ENCODE peak calls at places on chromosome 10, in ten cellular contexts. One of them, this sample, is unnamed.

GRCh38 chr10:16016688-16017087 is 156.4 kb upstream of the MINDY3 start:
- DNase-seq in sciatic nerve: no peak
- DNase-seq in T-cell: no peak
- DNase-seq in colonic mucosa: no peak
- DNase-seq in fibroblast of the conjunctiva: no peak
- DNase-seq in GOT3: no peak
- DNase-seq in AG09309: no peak
- DNase-seq in NCI-H146: no peak
- DNase-seq in ELF-1: no peak
- DNase-seq in stimulated activated CD8-positive, alpha-beta memory T cell treated with anti-CD3 and anti-CD28 coated beads, Interleukin-4, amount 100 ng/mL, for 24 hours: no peak
- DNase-seq in this sample: no peak

GRCh38 chr10:88330174-88330573 is 252.9 kb downstream of the RNLS start:
- DNase-seq in stimulated activated CD8-positive, alpha-beta memory T cell treated with anti-CD3 and anti-CD28 coated beads, Interleukin-4, amount 100 ng/mL, for 24 hours: no peak
- DNase-seq in NCI-H146: no peak
- DNase-seq in fibroblast of the conjunctiva: no peak
- DNase-seq in colonic mucosa: no peak
- DNase-seq in GOT3: no peak
- DNase-seq in T-cell: no peak
- DNase-seq in ELF-1: no peak
- DNase-seq in sciatic nerve: no peak
- DNase-seq in AG09309: no peak
- DNase-seq in this sample: no peak

GRCh38 chr10:87053577-87054181 is 33.6 kb downstream of the FAM25A start:
- DNase-seq in GOT3: no peak
- DNase-seq in colonic mucosa: no peak
- DNase-seq in stimulated activated CD8-positive, alpha-beta memory T cell treated with anti-CD3 and anti-CD28 coated beads, Interleukin-4, amount 100 ng/mL, for 24 hours: no peak
- DNase-seq in ELF-1: no peak
- DNase-seq in sciatic nerve: no peak
- DNase-seq in NCI-H146: no peak
- DNase-seq in T-cell: no peak
- DNase-seq in fibroblast of the conjunctiva: no peak
- DNase-seq in AG09309: no peak
- DNase-seq in this sample: no peak

GRCh38 chr10:100811752-100812750 is 66.7 kb downstream of the PAX2 start:
- DNase-seq in AG09309: no peak
- DNase-seq in NCI-H146: no peak
- DNase-seq in GOT3: no peak
- DNase-seq in colonic mucosa: no peak
- DNase-seq in T-cell: no peak
- DNase-seq in fibroblast of the conjunctiva: no peak
- DNase-seq in stimulated activated CD8-positive, alpha-beta memory T cell treated with anti-CD3 and anti-CD28 coated beads, Interleukin-4, amount 100 ng/mL, for 24 hours: no peak
- DNase-seq in ELF-1: peak
- DNase-seq in sciatic nerve: no peak
- DNase-seq in this sample: no peak

GRCh38 chr10:77386365-77386764 is 251.2 kb downstream of the KCNMA1 start:
- DNase-seq in GOT3: no peak
- DNase-seq in colonic mucosa: no peak
- DNase-seq in stimulated activated CD8-positive, alpha-beta memory T cell treated with anti-CD3 and anti-CD28 coated beads, Interleukin-4, amount 100 ng/mL, for 24 hours: no peak
- DNase-seq in ELF-1: no peak
- DNase-seq in NCI-H146: no peak
- DNase-seq in T-cell: no peak
- DNase-seq in fibroblast of the conjunctiva: no peak
- DNase-seq in sciatic nerve: no peak
- DNase-seq in AG09309: no peak
- DNase-seq in this sample: no peak

GRCh38 chr10:122624546-122624945 is 64.0 kb downstream of the DMBT1 start:
- DNase-seq in NCI-H146: no peak
- DNase-seq in fibroblast of the conjunctiva: no peak
- DNase-seq in sciatic nerve: no peak
- DNase-seq in ELF-1: no peak
- DNase-seq in T-cell: no peak
- DNase-seq in colonic mucosa: no peak
- DNase-seq in stimulated activated CD8-positive, alpha-beta memory T cell treated with anti-CD3 and anti-CD28 coated beads, Interleukin-4, amount 100 ng/mL, for 24 hours: no peak
- DNase-seq in AG09309: no peak
- DNase-seq in GOT3: no peak
- DNase-seq in this sample: no peak

GRCh38 chr10:17673517-17674051 is 29.6 kb downstream of the STAM start:
- DNase-seq in ELF-1: peak
- DNase-seq in colonic mucosa: no peak
- DNase-seq in NCI-H146: no peak
- DNase-seq in stimulated activated CD8-positive, alpha-beta memory T cell treated with anti-CD3 and anti-CD28 coated beads, Interleukin-4, amount 100 ng/mL, for 24 hours: no peak
- DNase-seq in fibroblast of the conjunctiva: peak
- DNase-seq in T-cell: no peak
- DNase-seq in AG09309: peak
- DNase-seq in sciatic nerve: no peak
- DNase-seq in GOT3: no peak
- DNase-seq in this sample: peak

GRCh38 chr10:43857206-43857952 is 208.7 kb upstream of the ZNF32 start:
- DNase-seq in T-cell: no peak
- DNase-seq in fibroblast of the conjunctiva: peak
- DNase-seq in NCI-H146: no peak
- DNase-seq in ELF-1: no peak
- DNase-seq in AG09309: peak
- DNase-seq in colonic mucosa: no peak
- DNase-seq in sciatic nerve: peak
- DNase-seq in stimulated activated CD8-positive, alpha-beta memory T cell treated with anti-CD3 and anti-CD28 coated beads, Interleukin-4, amount 100 ng/mL, for 24 hours: no peak
- DNase-seq in GOT3: no peak
- DNase-seq in this sample: peak

GRCh38 chr10:76970795-76971519 is 666.7 kb downstream of the KCNMA1 start:
- DNase-seq in colonic mucosa: no peak
- DNase-seq in sciatic nerve: no peak
- DNase-seq in GOT3: no peak
- DNase-seq in AG09309: no peak
- DNase-seq in stimulated activated CD8-positive, alpha-beta memory T cell treated with anti-CD3 and anti-CD28 coated beads, Interleukin-4, amount 100 ng/mL, for 24 hours: no peak
- DNase-seq in NCI-H146: no peak
- DNase-seq in fibroblast of the conjunctiva: no peak
- DNase-seq in T-cell: no peak
- DNase-seq in ELF-1: no peak
- DNase-seq in this sample: no peak

GRCh38 chr10:116849271-116850057 is at the start of gene ENO4:
- DNase-seq in NCI-H146: peak
- DNase-seq in fibroblast of the conjunctiva: peak
- DNase-seq in ELF-1: peak
- DNase-seq in sciatic nerve: peak
- DNase-seq in colonic mucosa: peak
- DNase-seq in stimulated activated CD8-positive, alpha-beta memory T cell treated with anti-CD3 and anti-CD28 coated beads, Interleukin-4, amount 100 ng/mL, for 24 hours: no peak
- DNase-seq in GOT3: peak
- DNase-seq in T-cell: no peak
- DNase-seq in AG09309: peak
- DNase-seq in this sample: peak

GRCh38 chr10:22158426-22158825 is 59.4 kb downstream of the EBLN1 start:
- DNase-seq in AG09309: no peak
- DNase-seq in T-cell: no peak
- DNase-seq in ELF-1: no peak
- DNase-seq in stimulated activated CD8-positive, alpha-beta memory T cell treated with anti-CD3 and anti-CD28 coated beads, Interleukin-4, amount 100 ng/mL, for 24 hours: no peak
- DNase-seq in NCI-H146: no peak
- DNase-seq in sciatic nerve: no peak
- DNase-seq in colonic mucosa: no peak
- DNase-seq in GOT3: no peak
- DNase-seq in fibroblast of the conjunctiva: no peak
- DNase-seq in this sample: no peak

GRCh38 chr10:107032700-107033401 is 131.7 kb downstream of the SORCS1 start:
- DNase-seq in GOT3: no peak
- DNase-seq in T-cell: no peak
- DNase-seq in NCI-H146: no peak
- DNase-seq in fibroblast of the conjunctiva: no peak
- DNase-seq in AG09309: no peak
- DNase-seq in stimulated activated CD8-positive, alpha-beta memory T cell treated with anti-CD3 and anti-CD28 coated beads, Interleukin-4, amount 100 ng/mL, for 24 hours: no peak
- DNase-seq in sciatic nerve: no peak
- DNase-seq in colonic mucosa: no peak
- DNase-seq in ELF-1: no peak
- DNase-seq in this sample: no peak

GRCh38 chr10:97408496-97408992 is 7.4 kb upstream of the RRP12 start:
- DNase-seq in sciatic nerve: no peak
- DNase-seq in T-cell: no peak
- DNase-seq in fibroblast of the conjunctiva: no peak
- DNase-seq in GOT3: no peak
- DNase-seq in ELF-1: peak
- DNase-seq in colonic mucosa: peak
- DNase-seq in NCI-H146: no peak
- DNase-seq in AG09309: no peak
- DNase-seq in stimulated activated CD8-positive, alpha-beta memory T cell treated with anti-CD3 and anti-CD28 coated beads, Interleukin-4, amount 100 ng/mL, for 24 hours: no peak
- DNase-seq in this sample: no peak

GRCh38 chr10:27258838-27259532 is 18.4 kb upstream of the ACBD5 start:
- DNase-seq in GOT3: no peak
- DNase-seq in colonic mucosa: no peak
- DNase-seq in AG09309: no peak
- DNase-seq in ELF-1: peak
- DNase-seq in fibroblast of the conjunctiva: no peak
- DNase-seq in T-cell: no peak
- DNase-seq in stimulated activated CD8-positive, alpha-beta memory T cell treated with anti-CD3 and anti-CD28 coated beads, Interleukin-4, amount 100 ng/mL, for 24 hours: no peak
- DNase-seq in NCI-H146: peak
- DNase-seq in sciatic nerve: no peak
- DNase-seq in this sample: no peak

GRCh38 chr10:103803941-103804340 is 51.4 kb downstream of the SH3PXD2A start:
- DNase-seq in NCI-H146: peak
- DNase-seq in sciatic nerve: no peak
- DNase-seq in GOT3: no peak
- DNase-seq in AG09309: no peak
- DNase-seq in T-cell: no peak
- DNase-seq in colonic mucosa: no peak
- DNase-seq in fibroblast of the conjunctiva: no peak
- DNase-seq in ELF-1: peak
- DNase-seq in stimulated activated CD8-positive, alpha-beta memory T cell treated with anti-CD3 and anti-CD28 coated beads, Interleukin-4, amount 100 ng/mL, for 24 hours: no peak
- DNase-seq in this sample: no peak

GRCh38 chr10:33041783-33042437 is 83.9 kb upstream of the ITGB1 start:
- DNase-seq in fibroblast of the conjunctiva: no peak
- DNase-seq in GOT3: no peak
- DNase-seq in NCI-H146: peak
- DNase-seq in T-cell: no peak
- DNase-seq in sciatic nerve: no peak
- DNase-seq in stimulated activated CD8-positive, alpha-beta memory T cell treated with anti-CD3 and anti-CD28 coated beads, Interleukin-4, amount 100 ng/mL, for 24 hours: no peak
- DNase-seq in AG09309: no peak
- DNase-seq in ELF-1: peak
- DNase-seq in colonic mucosa: no peak
- DNase-seq in this sample: no peak

GRCh38 chr10:76336213-76336963 is 905.0 kb downstream of the LRMDA start:
- DNase-seq in sciatic nerve: no peak
- DNase-seq in NCI-H146: no peak
- DNase-seq in fibroblast of the conjunctiva: no peak
- DNase-seq in T-cell: no peak
- DNase-seq in stimulated activated CD8-positive, alpha-beta memory T cell treated with anti-CD3 and anti-CD28 coated beads, Interleukin-4, amount 100 ng/mL, for 24 hours: no peak
- DNase-seq in colonic mucosa: peak
- DNase-seq in AG09309: no peak
- DNase-seq in ELF-1: peak
- DNase-seq in GOT3: no peak
- DNase-seq in this sample: peak

GRCh38 chr10:127872871-127873600 is 19.7 kb downstream of the CLRN3 start:
- DNase-seq in AG09309: no peak
- DNase-seq in colonic mucosa: peak
- DNase-seq in NCI-H146: no peak
- DNase-seq in ELF-1: no peak
- DNase-seq in sciatic nerve: no peak
- DNase-seq in stimulated activated CD8-positive, alpha-beta memory T cell treated with anti-CD3 and anti-CD28 coated beads, Interleukin-4, amount 100 ng/mL, for 24 hours: no peak
- DNase-seq in GOT3: no peak
- DNase-seq in fibroblast of the conjunctiva: no peak
- DNase-seq in T-cell: no peak
- DNase-seq in this sample: no peak

GRCh38 chr10:63375006-63375405 is 90.8 kb downstream of the JMJD1C start:
- DNase-seq in stimulated activated CD8-positive, alpha-beta memory T cell treated with anti-CD3 and anti-CD28 coated beads, Interleukin-4, amount 100 ng/mL, for 24 hours: no peak
- DNase-seq in fibroblast of the conjunctiva: no peak
- DNase-seq in NCI-H146: no peak
- DNase-seq in GOT3: no peak
- DNase-seq in AG09309: no peak
- DNase-seq in sciatic nerve: no peak
- DNase-seq in T-cell: no peak
- DNase-seq in ELF-1: no peak
- DNase-seq in colonic mucosa: no peak
- DNase-seq in this sample: no peak

GRCh38 chr10:52652431-52653220 is 120.0 kb downstream of the MBL2 start:
- DNase-seq in fibroblast of the conjunctiva: no peak
- DNase-seq in T-cell: no peak
- DNase-seq in sciatic nerve: no peak
- DNase-seq in NCI-H146: peak
- DNase-seq in ELF-1: no peak
- DNase-seq in AG09309: no peak
- DNase-seq in colonic mucosa: no peak
- DNase-seq in stimulated activated CD8-positive, alpha-beta memory T cell treated with anti-CD3 and anti-CD28 coated beads, Interleukin-4, amount 100 ng/mL, for 24 hours: no peak
- DNase-seq in GOT3: no peak
- DNase-seq in this sample: no peak

GRCh38 chr10:82821043-82821442 is 946.0 kb downstream of the NRG3 start:
- DNase-seq in NCI-H146: no peak
- DNase-seq in GOT3: no peak
- DNase-seq in fibroblast of the conjunctiva: no peak
- DNase-seq in stimulated activated CD8-positive, alpha-beta memory T cell treated with anti-CD3 and anti-CD28 coated beads, Interleukin-4, amount 100 ng/mL, for 24 hours: no peak
- DNase-seq in AG09309: no peak
- DNase-seq in T-cell: no peak
- DNase-seq in sciatic nerve: no peak
- DNase-seq in colonic mucosa: no peak
- DNase-seq in ELF-1: no peak
- DNase-seq in this sample: no peak

GRCh38 chr10:116888380-116889055 is 39.2 kb downstream of the ENO4 start:
- DNase-seq in NCI-H146: no peak
- DNase-seq in T-cell: no peak
- DNase-seq in sciatic nerve: no peak
- DNase-seq in stimulated activated CD8-positive, alpha-beta memory T cell treated with anti-CD3 and anti-CD28 coated beads, Interleukin-4, amount 100 ng/mL, for 24 hours: no peak
- DNase-seq in GOT3: no peak
- DNase-seq in fibroblast of the conjunctiva: peak
- DNase-seq in ELF-1: peak
- DNase-seq in AG09309: peak
- DNase-seq in colonic mucosa: peak
- DNase-seq in this sample: no peak

GRCh38 chr10:104267721-104268690 is 978 bp upstream of the GSTO2 start:
- DNase-seq in NCI-H146: peak
- DNase-seq in fibroblast of the conjunctiva: no peak
- DNase-seq in AG09309: no peak
- DNase-seq in GOT3: no peak
- DNase-seq in sciatic nerve: no peak
- DNase-seq in stimulated activated CD8-positive, alpha-beta memory T cell treated with anti-CD3 and anti-CD28 coated beads, Interleukin-4, amount 100 ng/mL, for 24 hours: no peak
- DNase-seq in T-cell: no peak
- DNase-seq in ELF-1: no peak
- DNase-seq in colonic mucosa: no peak
- DNase-seq in this sample: no peak

GRCh38 chr10:122165492-122165832 is 105.6 kb upstream of the BTBD16 start:
- DNase-seq in stimulated activated CD8-positive, alpha-beta memory T cell treated with anti-CD3 and anti-CD28 coated beads, Interleukin-4, amount 100 ng/mL, for 24 hours: no peak
- DNase-seq in GOT3: no peak
- DNase-seq in NCI-H146: peak
- DNase-seq in ELF-1: no peak
- DNase-seq in sciatic nerve: no peak
- DNase-seq in colonic mucosa: no peak
- DNase-seq in T-cell: no peak
- DNase-seq in AG09309: no peak
- DNase-seq in fibroblast of the conjunctiva: no peak
- DNase-seq in this sample: no peak

GRCh38 chr10:103986360-103986759 is 19.4 kb downstream of the SLK start:
- DNase-seq in fibroblast of the conjunctiva: no peak
- DNase-seq in T-cell: no peak
- DNase-seq in stimulated activated CD8-positive, alpha-beta memory T cell treated with anti-CD3 and anti-CD28 coated beads, Interleukin-4, amount 100 ng/mL, for 24 hours: no peak
- DNase-seq in AG09309: no peak
- DNase-seq in GOT3: no peak
- DNase-seq in sciatic nerve: no peak
- DNase-seq in ELF-1: no peak
- DNase-seq in colonic mucosa: no peak
- DNase-seq in NCI-H146: no peak
- DNase-seq in this sample: no peak

GRCh38 chr10:57785068-57785467 is 482.6 kb downstream of the IPMK start:
- DNase-seq in fibroblast of the conjunctiva: no peak
- DNase-seq in GOT3: no peak
- DNase-seq in T-cell: no peak
- DNase-seq in ELF-1: no peak
- DNase-seq in sciatic nerve: no peak
- DNase-seq in AG09309: no peak
- DNase-seq in NCI-H146: no peak
- DNase-seq in stimulated activated CD8-positive, alpha-beta memory T cell treated with anti-CD3 and anti-CD28 coated beads, Interleukin-4, amount 100 ng/mL, for 24 hours: no peak
- DNase-seq in colonic mucosa: no peak
- DNase-seq in this sample: no peak